ENCODE peak calls at places on chromosomes 2 and 18, in five cellular contexts. One of them, this sample, is unnamed.

GRCh38 chr2:140061240-140061639 is 1281.0 kb upstream of the NXPH2 start:
- DNase-seq in left cardiac atrium: no peak
- DNase-seq in amygdala: no peak
- DNase-seq in kidney tubule cell: no peak
- DNase-seq in dorsolateral prefrontal cortex: no peak
- DNase-seq in this sample: no peak

GRCh38 chr2:119259296-119259860 is 35.7 kb downstream of the STEAP3 start:
- DNase-seq in left cardiac atrium: no peak
- DNase-seq in amygdala: peak; percentile 29
- DNase-seq in kidney tubule cell: no peak
- DNase-seq in dorsolateral prefrontal cortex: no peak
- DNase-seq in this sample: no peak

GRCh38 chr18:67433971-67434370 is 82.5 kb downstream of the DSEL start:
- DNase-seq in left cardiac atrium: no peak
- DNase-seq in amygdala: no peak
- DNase-seq in kidney tubule cell: no peak
- DNase-seq in dorsolateral prefrontal cortex: no peak
- DNase-seq in this sample: no peak

GRCh38 chr18:11175266-11175947 is 26.0 kb upstream of the PIEZO2 start:
- DNase-seq in left cardiac atrium: no peak
- DNase-seq in amygdala: no peak
- DNase-seq in kidney tubule cell: no peak
- DNase-seq in dorsolateral prefrontal cortex: no peak
- DNase-seq in this sample: no peak

GRCh38 chr2:26043862-26044736 is 10.2 kb downstream of the RAB10 start:
- DNase-seq in left cardiac atrium: peak; percentile 55
- DNase-seq in amygdala: no peak
- DNase-seq in kidney tubule cell: peak; percentile 50
- DNase-seq in dorsolateral prefrontal cortex: no peak
- DNase-seq in this sample: no peak

GRCh38 chr2:15796543-15796942 is 143.8 kb upstream of the MYCN start:
- DNase-seq in left cardiac atrium: no peak
- DNase-seq in amygdala: no peak
- DNase-seq in kidney tubule cell: no peak
- DNase-seq in dorsolateral prefrontal cortex: no peak
- DNase-seq in this sample: no peak

GRCh38 chr18:67199993-67200617 is 316.4 kb downstream of the DSEL start:
- DNase-seq in left cardiac atrium: no peak
- DNase-seq in amygdala: no peak
- DNase-seq in kidney tubule cell: peak; percentile 61
- DNase-seq in dorsolateral prefrontal cortex: no peak
- DNase-seq in this sample: peak; percentile 16

GRCh38 chr2:203894262-203894661 is 26.7 kb downstream of the CTLA4 start:
- DNase-seq in left cardiac atrium: no peak
- DNase-seq in amygdala: no peak
- DNase-seq in kidney tubule cell: no peak
- DNase-seq in dorsolateral prefrontal cortex: no peak
- DNase-seq in this sample: no peak

GRCh38 chr2:177832611-177833133 is 239.9 kb downstream of the PDE11A start:
- DNase-seq in left cardiac atrium: no peak
- DNase-seq in amygdala: no peak
- DNase-seq in kidney tubule cell: no peak
- DNase-seq in dorsolateral prefrontal cortex: no peak
- DNase-seq in this sample: no peak

GRCh38 chr2:119741001-119741400 is 18.7 kb upstream of the PTPN4 start:
- DNase-seq in left cardiac atrium: no peak
- DNase-seq in amygdala: peak; percentile 69
- DNase-seq in kidney tubule cell: no peak
- DNase-seq in dorsolateral prefrontal cortex: no peak
- DNase-seq in this sample: no peak

GRCh38 chr2:236086403-236086970 is 81.7 kb downstream of the GBX2 start:
- DNase-seq in left cardiac atrium: no peak
- DNase-seq in amygdala: no peak
- DNase-seq in kidney tubule cell: no peak
- DNase-seq in dorsolateral prefrontal cortex: no peak
- DNase-seq in this sample: no peak

GRCh38 chr2:29855924-29856639 is 65.3 kb downstream of the ALK start:
- DNase-seq in left cardiac atrium: no peak
- DNase-seq in amygdala: no peak
- DNase-seq in kidney tubule cell: no peak
- DNase-seq in dorsolateral prefrontal cortex: no peak
- DNase-seq in this sample: no peak

GRCh38 chr2:817616-818015 is 133.0 kb upstream of the SNTG2 start:
- DNase-seq in left cardiac atrium: no peak
- DNase-seq in amygdala: no peak
- DNase-seq in kidney tubule cell: no peak
- DNase-seq in dorsolateral prefrontal cortex: no peak
- DNase-seq in this sample: no peak

GRCh38 chr2:132725134-132725533 is 55.1 kb upstream of the LYPD1 start:
- DNase-seq in left cardiac atrium: no peak
- DNase-seq in amygdala: no peak
- DNase-seq in kidney tubule cell: no peak
- DNase-seq in dorsolateral prefrontal cortex: no peak
- DNase-seq in this sample: no peak

GRCh38 chr2:129923265-129924141 is 56.0 kb upstream of the RAB6C start:
- DNase-seq in left cardiac atrium: no peak
- DNase-seq in amygdala: peak; percentile 47
- DNase-seq in kidney tubule cell: peak; percentile 49
- DNase-seq in dorsolateral prefrontal cortex: no peak
- DNase-seq in this sample: peak; percentile 20

GRCh38 chr2:63050186-63050915 is at the start of gene OTX1:
- DNase-seq in left cardiac atrium: no peak
- DNase-seq in amygdala: peak; percentile 69
- DNase-seq in kidney tubule cell: peak; percentile 85
- DNase-seq in dorsolateral prefrontal cortex: no peak
- DNase-seq in this sample: peak; percentile 80

GRCh38 chr2:27049422-27050280 is 1.8 kb upstream of the AGBL5 start:
- DNase-seq in left cardiac atrium: peak; percentile 53
- DNase-seq in amygdala: no peak
- DNase-seq in kidney tubule cell: peak; percentile 63
- DNase-seq in dorsolateral prefrontal cortex: peak; percentile 44
- DNase-seq in this sample: peak; percentile 61

GRCh38 chr18:43422483-43422882 is 145.2 kb upstream of the SYT4 start:
- DNase-seq in left cardiac atrium: no peak
- DNase-seq in amygdala: no peak
- DNase-seq in kidney tubule cell: peak; percentile 5
- DNase-seq in dorsolateral prefrontal cortex: no peak
- DNase-seq in this sample: no peak

GRCh38 chr2:177585234-177585863 is 192.8 kb downstream of the AGPS start:
- DNase-seq in left cardiac atrium: peak; percentile 33
- DNase-seq in amygdala: no peak
- DNase-seq in kidney tubule cell: no peak
- DNase-seq in dorsolateral prefrontal cortex: no peak
- DNase-seq in this sample: no peak

GRCh38 chr2:42843611-42844010 is 51.2 kb upstream of the HAAO start:
- DNase-seq in left cardiac atrium: no peak
- DNase-seq in amygdala: no peak
- DNase-seq in kidney tubule cell: peak; percentile 67
- DNase-seq in dorsolateral prefrontal cortex: no peak
- DNase-seq in this sample: no peak

GRCh38 chr2:567496-567864 is 109.7 kb downstream of the TMEM18 start:
- DNase-seq in left cardiac atrium: no peak
- DNase-seq in amygdala: no peak
- DNase-seq in kidney tubule cell: no peak
- DNase-seq in dorsolateral prefrontal cortex: no peak
- DNase-seq in this sample: no peak

GRCh38 chr18:39960545-39960944 is 1994.5 kb upstream of the PIK3C3 start:
- DNase-seq in left cardiac atrium: no peak
- DNase-seq in amygdala: no peak
- DNase-seq in kidney tubule cell: peak; percentile 82
- DNase-seq in dorsolateral prefrontal cortex: no peak
- DNase-seq in this sample: no peak

GRCh38 chr2:56656826-56657225 is 473.0 kb downstream of the CCDC85A start:
- DNase-seq in left cardiac atrium: no peak
- DNase-seq in amygdala: no peak
- DNase-seq in kidney tubule cell: no peak
- DNase-seq in dorsolateral prefrontal cortex: no peak
- DNase-seq in this sample: no peak

GRCh38 chr2:9812945-9813311 is 30.3 kb upstream of the TAF1B start:
- DNase-seq in left cardiac atrium: no peak
- DNase-seq in amygdala: no peak
- DNase-seq in kidney tubule cell: no peak
- DNase-seq in dorsolateral prefrontal cortex: no peak
- DNase-seq in this sample: no peak

GRCh38 chr2:112579280-112579679 is 5.1 kb upstream of the CHCHD5 start:
- DNase-seq in left cardiac atrium: no peak
- DNase-seq in amygdala: no peak
- DNase-seq in kidney tubule cell: peak; percentile 85
- DNase-seq in dorsolateral prefrontal cortex: no peak
- DNase-seq in this sample: no peak

GRCh38 chr2:2879776-2880175 is 497.8 kb downstream of the EIPR1 start:
- DNase-seq in left cardiac atrium: no peak
- DNase-seq in amygdala: no peak
- DNase-seq in kidney tubule cell: peak; percentile 6
- DNase-seq in dorsolateral prefrontal cortex: no peak
- DNase-seq in this sample: peak; percentile 69

GRCh38 chr2:236949089-236949935 is 136.4 kb upstream of the COPS8 start:
- DNase-seq in left cardiac atrium: no peak
- DNase-seq in amygdala: no peak
- DNase-seq in kidney tubule cell: no peak
- DNase-seq in dorsolateral prefrontal cortex: no peak
- DNase-seq in this sample: no peak

GRCh38 chr18:47968721-47969120 is 38.3 kb upstream of the SMAD2 start:
- DNase-seq in left cardiac atrium: no peak
- DNase-seq in amygdala: no peak
- DNase-seq in kidney tubule cell: peak; percentile 60
- DNase-seq in dorsolateral prefrontal cortex: no peak
- DNase-seq in this sample: no peak

GRCh38 chr2:219249203-219249980 is 3.7 kb upstream of the TUBA4B start:
- DNase-seq in left cardiac atrium: peak; percentile 64
- DNase-seq in amygdala: peak; percentile 74
- DNase-seq in kidney tubule cell: peak; percentile 98
- DNase-seq in dorsolateral prefrontal cortex: peak; percentile 70
- DNase-seq in this sample: peak; percentile 88

GRCh38 chr18:75625966-75626365 is 198.5 kb upstream of the SMIM21 start:
- DNase-seq in left cardiac atrium: no peak
- DNase-seq in amygdala: no peak
- DNase-seq in kidney tubule cell: peak; percentile 41
- DNase-seq in dorsolateral prefrontal cortex: no peak
- DNase-seq in this sample: no peak

GRCh38 chr2:31136732-31137131 is 1.5 kb downstream of the GALNT14 start:
- DNase-seq in left cardiac atrium: no peak
- DNase-seq in amygdala: no peak
- DNase-seq in kidney tubule cell: no peak
- DNase-seq in dorsolateral prefrontal cortex: no peak
- DNase-seq in this sample: peak; percentile 52

GRCh38 chr2:236221798-236222197 is 42.4 kb downstream of the ASB18 start:
- DNase-seq in left cardiac atrium: no peak
- DNase-seq in amygdala: no peak
- DNase-seq in kidney tubule cell: no peak
- DNase-seq in dorsolateral prefrontal cortex: no peak
- DNase-seq in this sample: no peak

GRCh38 chr2:96923810-96924774 is 54.2 kb upstream of the SEMA4C start:
- DNase-seq in left cardiac atrium: no peak
- DNase-seq in amygdala: peak; percentile 42
- DNase-seq in kidney tubule cell: no peak
- DNase-seq in dorsolateral prefrontal cortex: no peak
- DNase-seq in this sample: no peak